ENCODE peak calls at places on chromosomes 6 and 20, in four cellular contexts. C, I, O and T are unnamed samples.

GRCh38 chr20:24970743-24971142 is 21.7 kb downstream of the CST7 start:
- DNase-seq in I (no peak), C (no peak), O (no peak), T (peak; percentile 40)

GRCh38 chr20:48708630-48709029 is 119.2 kb downstream of the PREX1 start:
- DNase-seq in I (no peak), O (no peak), C (no peak), T (no peak)

GRCh38 chr6:168417158-168417557 is 23.8 kb upstream of the SMOC2 start:
- DNase-seq in O (no peak), I (no peak), C (no peak), T (no peak)

GRCh38 chr6:154974485-154975149 is 20.5 kb upstream of the TIAM2 start:
- DNase-seq in O (no peak), C (no peak), I (no peak), T (no peak)

GRCh38 chr6:138986578-138986977 is 1.5 kb downstream of the REPS1 start:
- DNase-seq in O (no peak), C (peak; percentile 33), I (peak; percentile 54), T (no peak)

GRCh38 chr20:8020314-8021079 is 936 bp upstream of the TMX4 start:
- DNase-seq in C (peak; percentile 26), I (no peak), O (no peak), T (no peak)

GRCh38 chr6:21332077-21332476 is 261.5 kb upstream of the SOX4 start:
- DNase-seq in C (no peak), I (no peak), O (no peak), T (no peak)

GRCh38 chr20:36717657-36718056 is 28.2 kb downstream of the NDRG3 start:
- DNase-seq in O (no peak), C (no peak), I (no peak), T (no peak)

GRCh38 chr20:54123587-54124180 is 50.1 kb downstream of the CYP24A1 start:
- DNase-seq in C (peak; percentile 95), I (peak; percentile 28), O (peak; percentile 43), T (no peak)

GRCh38 chr6:155126727-155127439 is 131.8 kb downstream of the TIAM2 start:
- DNase-seq in I (peak; percentile 69), O (no peak), C (peak; percentile 81), T (no peak)

GRCh38 chr6:13763740-13764381 is 50.5 kb downstream of the MCUR1 start:
- DNase-seq in C (no peak), I (no peak), O (no peak), T (peak; percentile 35)

GRCh38 chr6:157493173-157493572 is 112.2 kb downstream of the ZDHHC14 start:
- DNase-seq in I (no peak), C (no peak), O (no peak), T (no peak)

GRCh38 chr6:2791124-2792050 is 26.2 kb downstream of the WRNIP1 start:
- DNase-seq in O (no peak), C (peak; percentile 92), I (peak; percentile 82), T (no peak)

GRCh38 chr6:99467509-99468106 is 42.5 kb upstream of the PNISR start:
- DNase-seq in O (no peak), C (peak; percentile 25), I (peak; percentile 60), T (no peak)

GRCh38 chr6:75213112-75213511 is 7.3 kb upstream of the COL12A1 start:
- DNase-seq in C (no peak), O (no peak), I (no peak), T (no peak)

GRCh38 chr6:4613795-4614194 is 162.4 kb upstream of the CDYL start:
- DNase-seq in I (no peak), O (no peak), C (no peak), T (no peak)

GRCh38 chr6:33168202-33168601 is 24.1 kb downstream of the COL11A2 start:
- DNase-seq in C (no peak), I (no peak), O (no peak), T (no peak)

GRCh38 chr6:33075568-33076405 is at the start of gene HLA-DPB1:
- DNase-seq in C (peak; percentile 53), O (no peak), I (peak; percentile 65), T (no peak)

GRCh38 chr6:164098857-164099534 is 684.5 kb downstream of the QKI start:
- DNase-seq in I (no peak), C (no peak), O (no peak), T (no peak)

GRCh38 chr6:80348263-80348662 is 241.8 kb downstream of the BCKDHB start:
- DNase-seq in C (no peak), O (no peak), I (no peak), T (no peak)

GRCh38 chr20:51514252-51514651 is 28.3 kb downstream of the NFATC2 start:
- DNase-seq in C (no peak), O (no peak), I (no peak), T (no peak)

GRCh38 chr20:11140359-11140758 is 466.6 kb upstream of the JAG1 start:
- DNase-seq in O (no peak), C (peak; percentile 85), I (peak; percentile 52), T (no peak)

GRCh38 chr6:20747996-20748395 is 213.7 kb downstream of the CDKAL1 start:
- DNase-seq in C (no peak), I (no peak), O (no peak), T (no peak)

GRCh38 chr6:55448446-55448845 is 121.2 kb downstream of the GFRAL start:
- DNase-seq in I (no peak), C (peak; percentile 47), O (no peak), T (no peak)

GRCh38 chr6:143591441-143591840 is 79.9 kb upstream of the FUCA2 start:
- DNase-seq in O (no peak), I (no peak), C (no peak), T (no peak)

GRCh38 chr6:15504581-15505350 is 158.1 kb downstream of the DTNBP1 start:
- DNase-seq in I (no peak), C (peak; percentile 98), O (peak; percentile 57), T (peak; percentile 85)

GRCh38 chr20:55158446-55158845 is 683.1 kb downstream of the DOK5 start:
- DNase-seq in O (no peak), I (no peak), C (no peak), T (no peak)

GRCh38 chr6:130890531-130890950 is 63.3 kb downstream of the SMLR1 start:
- DNase-seq in O (no peak), C (peak; percentile 62), I (no peak), T (no peak)

GRCh38 chr6:19342616-19343015 is 494.6 kb upstream of the ID4 start:
- DNase-seq in C (no peak), I (no peak), O (no peak), T (no peak)

GRCh38 chr6:29679962-29680361 is 990 bp downstream of the ZFP57 start:
- DNase-seq in C (no peak), O (no peak), I (no peak), T (no peak)

GRCh38 chr6:4914412-4915159 is 89.3 kb downstream of the RPP40 start:
- DNase-seq in I (no peak), O (no peak), C (peak; percentile 73), T (no peak)

GRCh38 chr6:31180500-31180899 is 10.0 kb upstream of the POU5F1 start:
- DNase-seq in I (no peak), C (peak; percentile 82), O (no peak), T (no peak)

GRCh38 chr6:124203812-124204167 is 400.1 kb downstream of the NKAIN2 start:
- DNase-seq in C (no peak), I (no peak), O (no peak), T (no peak)

GRCh38 chr6:31412506-31412905 is 9.1 kb downstream of the MICA start:
- DNase-seq in I (no peak), C (no peak), O (no peak), T (no peak)

GRCh38 chr6:163935158-163935762 is 520.7 kb downstream of the QKI start:
- DNase-seq in I (no peak), O (no peak), C (no peak), T (no peak)

GRCh38 chr20:11847827-11848226 is 69.9 kb upstream of the BTBD3 start:
- DNase-seq in O (no peak), C (no peak), I (no peak), T (no peak)

GRCh38 chr6:7073810-7074525 is 33.8 kb upstream of the RREB1 start:
- DNase-seq in C (no peak), I (no peak), O (no peak), T (no peak)

GRCh38 chr20:1388706-1389483 is 4.0 kb downstream of the FKBP1A start:
- DNase-seq in C (no peak), I (no peak), O (no peak), T (no peak)

GRCh38 chr6:37131104-37131959 is 38.6 kb upstream of the PIM1 start:
- DNase-seq in C (no peak), I (no peak), O (no peak), T (no peak)

GRCh38 chr20:47673671-47673955 is 111.7 kb downstream of the SULF2 start:
- DNase-seq in I (no peak), C (no peak), O (no peak), T (no peak)